ENCODE peak calls at places on chromosomes 7 and 10, in five cellular contexts. One of them, this sample, is unnamed.

GRCh38 chr10:98916751-98917150 is 318.9 kb downstream of the HPSE2 start:
- DNase-seq in right atrium auricular region: no peak
- DNase-seq in HCT116: no peak
- DNase-seq in mesendoderm: peak; percentile 63
- DNase-seq in GM23338: peak; percentile 5
- DNase-seq in this sample: no peak

GRCh38 chr10:72170263-72170662 is 45.5 kb upstream of the ANAPC16 start:
- DNase-seq in right atrium auricular region: no peak
- DNase-seq in HCT116: peak; percentile 77
- DNase-seq in mesendoderm: peak; percentile 27
- DNase-seq in GM23338: no peak
- DNase-seq in this sample: no peak

GRCh38 chr10:94052901-94053638 is 59.3 kb downstream of the PLCE1 start:
- DNase-seq in right atrium auricular region: no peak
- DNase-seq in HCT116: no peak
- DNase-seq in mesendoderm: no peak
- DNase-seq in GM23338: no peak
- DNase-seq in this sample: no peak

GRCh38 chr10:105253843-105254242 is 612.8 kb downstream of the SORCS3 start:
- DNase-seq in right atrium auricular region: no peak
- DNase-seq in HCT116: no peak
- DNase-seq in mesendoderm: no peak
- DNase-seq in GM23338: no peak
- DNase-seq in this sample: no peak

GRCh38 chr7:112646787-112647186 is 143.4 kb downstream of the TMEM168 start:
- DNase-seq in right atrium auricular region: no peak
- DNase-seq in HCT116: no peak
- DNase-seq in mesendoderm: peak; percentile 87
- DNase-seq in GM23338: peak; percentile 76
- DNase-seq in this sample: no peak

GRCh38 chr7:39228946-39229345 is 251.2 kb downstream of the POU6F2 start:
- DNase-seq in right atrium auricular region: no peak
- DNase-seq in HCT116: no peak
- DNase-seq in mesendoderm: peak; percentile 41
- DNase-seq in GM23338: peak; percentile 42
- DNase-seq in this sample: no peak

GRCh38 chr10:90652519-90652918 is 205.3 kb downstream of the HTR7 start:
- DNase-seq in right atrium auricular region: no peak
- DNase-seq in HCT116: peak; percentile 34
- DNase-seq in mesendoderm: peak; percentile 61
- DNase-seq in GM23338: peak; percentile 60
- DNase-seq in this sample: no peak

GRCh38 chr10:13892871-13893270 is 306.1 kb downstream of the PRPF18 start:
- DNase-seq in right atrium auricular region: no peak
- DNase-seq in HCT116: no peak
- DNase-seq in mesendoderm: peak; percentile 60
- DNase-seq in GM23338: no peak
- DNase-seq in this sample: no peak

GRCh38 chr7:97731736-97732370 is at the start of gene TAC1:
- DNase-seq in right atrium auricular region: no peak
- DNase-seq in HCT116: no peak
- DNase-seq in mesendoderm: peak; percentile 74
- DNase-seq in GM23338: peak; percentile 74
- DNase-seq in this sample: no peak

GRCh38 chr10:90847436-90847835 is 10.4 kb downstream of the HTR7 start:
- DNase-seq in right atrium auricular region: no peak
- DNase-seq in HCT116: peak; percentile 71
- DNase-seq in mesendoderm: peak; percentile 68
- DNase-seq in GM23338: no peak
- DNase-seq in this sample: no peak

GRCh38 chr7:128209229-128210035 is 31.6 kb upstream of the LEP start:
- DNase-seq in right atrium auricular region: peak; percentile 78
- DNase-seq in HCT116: peak; percentile 63
- DNase-seq in mesendoderm: peak; percentile 85
- DNase-seq in GM23338: peak; percentile 85
- DNase-seq in this sample: no peak

GRCh38 chr10:13347235-13348156 is 597 bp downstream of the SEPHS1 start:
- DNase-seq in right atrium auricular region: peak; percentile 65
- DNase-seq in HCT116: peak; percentile 41
- DNase-seq in mesendoderm: peak; percentile 83
- DNase-seq in GM23338: peak; percentile 81
- DNase-seq in this sample: peak; percentile 78

GRCh38 chr10:13105184-13105583 is 5.2 kb downstream of the OPTN start:
- DNase-seq in right atrium auricular region: no peak
- DNase-seq in HCT116: no peak
- DNase-seq in mesendoderm: no peak
- DNase-seq in GM23338: no peak
- DNase-seq in this sample: no peak

GRCh38 chr10:11724938-11725776 is 17.0 kb upstream of the ECHDC3 start:
- DNase-seq in right atrium auricular region: no peak
- DNase-seq in HCT116: peak; percentile 56
- DNase-seq in mesendoderm: peak; percentile 64
- DNase-seq in GM23338: peak; percentile 60
- DNase-seq in this sample: no peak

GRCh38 chr10:114963908-114964307 is 25.9 kb downstream of the TRUB1 start:
- DNase-seq in right atrium auricular region: no peak
- DNase-seq in HCT116: no peak
- DNase-seq in mesendoderm: no peak
- DNase-seq in GM23338: no peak
- DNase-seq in this sample: no peak

GRCh38 chr7:77242068-77242467 is 42.4 kb upstream of the FGL2 start:
- DNase-seq in right atrium auricular region: no peak
- DNase-seq in HCT116: no peak
- DNase-seq in mesendoderm: no peak
- DNase-seq in GM23338: no peak
- DNase-seq in this sample: no peak

GRCh38 chr10:119252470-119253151 is 45.2 kb downstream of the GRK5 start:
- DNase-seq in right atrium auricular region: no peak
- DNase-seq in HCT116: no peak
- DNase-seq in mesendoderm: no peak
- DNase-seq in GM23338: no peak
- DNase-seq in this sample: no peak

DNA sequence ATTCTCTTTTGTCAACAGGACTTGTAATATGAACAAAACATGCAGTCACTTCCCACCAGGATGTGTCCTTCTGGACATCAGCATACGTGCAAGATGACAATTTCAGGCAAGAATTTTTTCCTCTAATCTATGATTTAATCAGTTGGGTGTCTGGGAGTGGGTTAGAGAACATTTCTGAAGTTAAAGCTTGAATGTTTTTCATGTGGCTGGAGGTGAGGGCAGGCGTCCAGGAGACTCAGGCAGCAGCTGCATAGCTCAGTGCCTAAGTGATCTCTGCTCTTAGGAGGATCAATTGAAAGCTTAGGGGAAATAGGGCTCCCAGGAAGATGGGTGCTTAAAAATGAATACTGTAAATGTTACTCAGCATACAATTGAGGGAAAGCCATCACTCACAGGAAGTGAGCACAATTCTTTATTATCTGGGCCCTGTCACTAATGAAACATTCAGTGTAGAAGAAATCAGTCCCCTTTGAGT is 457.6 kb upstream of the KLF6 start:
- DNase-seq in right atrium auricular region: no peak
- DNase-seq in HCT116: peak; percentile 52
- DNase-seq in mesendoderm: peak; percentile 52
- DNase-seq in GM23338: no peak
- DNase-seq in this sample: no peak
- H3K27ac ChIP-seq in right atrium auricular region: peak overlapping the region; percentile 94
- H3K27ac ChIP-seq in HCT116: no peak overlapping the region
- H3K27ac ChIP-seq in mesendoderm: peak overlapping the region; percentile 79
- H3K27ac ChIP-seq in GM23338: peak overlapping the region; percentile 33
- H3K27ac ChIP-seq in this sample: peak overlapping the region; percentile 89

DNA sequence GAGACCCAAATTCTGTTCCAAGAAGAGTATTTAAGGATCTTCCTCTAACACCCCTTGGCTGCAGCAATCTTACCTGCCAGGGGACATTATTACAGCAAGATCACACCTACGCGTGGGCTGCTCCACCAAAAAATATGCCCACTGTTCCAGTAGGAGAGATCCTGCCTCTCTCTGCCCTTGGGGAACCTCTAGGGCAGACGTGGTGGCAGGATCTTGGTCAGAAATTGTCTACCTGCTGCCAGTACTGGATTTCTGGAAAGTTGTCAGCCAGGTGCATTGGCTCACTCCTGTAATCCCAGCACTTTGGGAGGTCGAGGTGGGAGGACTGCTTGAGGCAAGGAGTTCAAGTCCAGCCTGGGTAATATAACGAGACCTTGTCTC is 259.0 kb downstream of the CALN1 start:
- DNase-seq in right atrium auricular region: no peak
- DNase-seq in HCT116: no peak
- DNase-seq in mesendoderm: no peak
- DNase-seq in GM23338: no peak
- DNase-seq in this sample: no peak
- H3K27ac ChIP-seq in right atrium auricular region: no peak overlapping the region
- H3K27ac ChIP-seq in HCT116: no peak overlapping the region
- H3K27ac ChIP-seq in mesendoderm: no peak overlapping the region
- H3K27ac ChIP-seq in GM23338: no peak overlapping the region
- H3K27ac ChIP-seq in this sample: no peak overlapping the region

GRCh38 chr7:102469351-102469971 is 4.7 kb downstream of the LRWD1 start:
- DNase-seq in right atrium auricular region: no peak
- DNase-seq in HCT116: no peak
- DNase-seq in mesendoderm: no peak
- DNase-seq in GM23338: no peak
- DNase-seq in this sample: no peak

GRCh38 chr7:102471791-102472125 is 7.0 kb downstream of the POLR2J start:
- DNase-seq in right atrium auricular region: no peak
- DNase-seq in HCT116: no peak
- DNase-seq in mesendoderm: no peak
- DNase-seq in GM23338: no peak
- DNase-seq in this sample: no peak

GRCh38 chr7:102472126-102473041 is 6.3 kb downstream of the POLR2J start:
- DNase-seq in right atrium auricular region: no peak
- DNase-seq in HCT116: no peak
- DNase-seq in mesendoderm: no peak
- DNase-seq in GM23338: no peak
- DNase-seq in this sample: no peak

GRCh38 chr7:102468416-102469350 is 3.9 kb downstream of the LRWD1 start:
- DNase-seq in right atrium auricular region: no peak
- DNase-seq in HCT116: no peak
- DNase-seq in mesendoderm: no peak
- DNase-seq in GM23338: no peak
- DNase-seq in this sample: no peak

GRCh38 chr7:102469972-102470825 is 5.4 kb downstream of the LRWD1 start:
- DNase-seq in right atrium auricular region: no peak
- DNase-seq in HCT116: no peak
- DNase-seq in mesendoderm: no peak
- DNase-seq in GM23338: no peak
- DNase-seq in this sample: no peak
- H3K27ac ChIP-seq in right atrium auricular region: no peak overlapping the region
- H3K27ac ChIP-seq in HCT116: no peak overlapping the region
- H3K27ac ChIP-seq in mesendoderm: no peak overlapping the region
- H3K27ac ChIP-seq in GM23338: no peak overlapping the region
- H3K27ac ChIP-seq in this sample: no peak overlapping the region

DNA sequence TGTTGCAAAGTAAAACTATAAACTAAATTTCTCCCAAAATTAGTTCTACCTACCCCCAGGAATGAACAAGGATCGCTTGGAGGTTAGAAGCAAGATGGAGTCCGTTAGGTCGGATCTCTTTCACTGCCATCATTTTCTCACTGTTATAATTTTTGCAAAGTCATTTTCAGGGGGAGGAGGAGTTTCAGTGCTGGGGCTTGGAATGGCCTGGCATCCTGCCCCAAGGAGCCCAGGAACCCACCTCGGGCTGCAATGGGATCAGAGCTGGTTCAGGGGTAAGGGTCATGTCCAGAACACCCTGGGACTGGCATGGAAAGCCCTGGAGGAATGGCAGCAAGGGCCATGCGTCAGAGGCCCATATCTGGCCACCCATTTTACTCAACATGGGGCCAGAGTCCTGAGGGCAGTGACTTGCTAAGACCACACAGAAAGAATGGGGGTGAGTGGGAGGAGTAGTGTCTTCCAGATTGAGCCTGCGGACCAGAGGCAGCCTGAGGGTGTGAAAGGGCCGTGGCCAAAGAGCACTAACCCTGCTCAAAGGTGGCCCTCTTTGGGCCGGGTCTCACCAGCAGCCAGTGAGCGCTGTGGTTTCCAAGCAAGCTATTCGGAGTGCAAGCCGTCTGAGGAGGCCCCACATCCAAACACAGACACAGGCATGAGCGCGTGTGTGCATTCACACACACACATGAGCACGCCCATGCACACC is 31.8 kb downstream of the GPRIN2 start:
- DNase-seq in right atrium auricular region: no peak
- DNase-seq in HCT116: peak; percentile 21
- DNase-seq in mesendoderm: peak; percentile 61
- DNase-seq in GM23338: no peak
- DNase-seq in this sample: no peak
- H3K27ac ChIP-seq in right atrium auricular region: no peak overlapping the region
- H3K27ac ChIP-seq in HCT116: peak overlapping the region; percentile 65
- H3K27ac ChIP-seq in mesendoderm: no peak overlapping the region
- H3K27ac ChIP-seq in GM23338: no peak overlapping the region
- H3K27ac ChIP-seq in this sample: no peak overlapping the region